ENCODE peak calls at places on chromosome 1, in eight cellular contexts. K, A, F, U, G, R, Q and Y are unnamed samples.

GRCh38 chr1:226637147-226637935 is 88.8 kb downstream of the STUM start:
- DNase-seq in Q (no peak), A (peak; percentile 77), G (no peak), R (no peak), U (no peak), F (no peak), K (peak; percentile 65), Y (no peak)

GRCh38 chr1:103986792-103987191 is 237.1 kb downstream of the AMY1C start:
- DNase-seq in A (no peak), K (no peak), R (no peak), U (no peak), Q (no peak), F (no peak), G (no peak), Y (no peak)

GRCh38 chr1:76799700-76800099 is 67.6 kb upstream of the ST6GALNAC5 start:
- DNase-seq in A (no peak), K (no peak), R (no peak), Q (no peak), F (no peak), U (no peak), G (no peak), Y (no peak)

GRCh38 chr1:30749691-30750583 is 7.6 kb downstream of the LAPTM5 start:
- DNase-seq in R (no peak), G (no peak), K (no peak), U (no peak), A (no peak), F (no peak), Q (peak; percentile 29), Y (no peak)

GRCh38 chr1:235366286-235366685 is 941 bp upstream of the TBCE start:
- DNase-seq in R (no peak), K (no peak), A (no peak), U (no peak), Q (no peak), F (no peak), G (no peak), Y (no peak)

GRCh38 chr1:45243476-45244343 is 37.3 kb upstream of the ZSWIM5 start:
- DNase-seq in K (no peak), A (no peak), R (no peak), Q (no peak), G (no peak), F (no peak), U (no peak), Y (no peak)

GRCh38 chr1:200336111-200336845 is 73.6 kb downstream of the ZNF281 start:
- DNase-seq in K (no peak), U (no peak), G (no peak), R (no peak), A (no peak), Q (no peak), F (no peak), Y (peak; percentile 70)

GRCh38 chr1:157369808-157370521 is 182.3 kb downstream of the FCRL5 start:
- DNase-seq in R (no peak), F (peak; percentile 71), G (peak; percentile 45), Q (peak; percentile 74), K (peak; percentile 77), U (peak; percentile 66), A (no peak), Y (peak; percentile 49)

GRCh38 chr1:44803312-44804095 is 3.3 kb downstream of the PLK3 start:
- DNase-seq in F (no peak), R (peak; percentile 45), Q (no peak), G (no peak), K (no peak), U (no peak), A (peak; percentile 39), Y (no peak)

GRCh38 chr1:89552481-89553194 is 28.0 kb downstream of the LRRC8B start:
- DNase-seq in U (no peak), K (no peak), R (no peak), F (no peak), G (no peak), A (no peak), Q (peak; percentile 60), Y (no peak)

GRCh38 chr1:29703596-29703995 is 467.3 kb downstream of the PTPRU start:
- DNase-seq in Q (peak; percentile 24), A (no peak), R (no peak), G (no peak), K (peak; percentile 8), F (peak; percentile 68), U (peak; percentile 49), Y (peak; percentile 65)

GRCh38 chr1:244302889-244303609 is 148.7 kb downstream of the ADSS2 start:
- DNase-seq in Q (peak; percentile 43), K (no peak), R (peak; percentile 70), F (no peak), U (no peak), A (peak; percentile 68), G (no peak), Y (peak; percentile 83)

GRCh38 chr1:167861664-167862381 is 52.1 kb downstream of the ADCY10 start:
- DNase-seq in F (no peak), U (no peak), Q (no peak), K (no peak), R (no peak), A (no peak), G (no peak), Y (no peak)

GRCh38 chr1:168520052-168520751 is 23.6 kb downstream of the XCL2 start:
- DNase-seq in G (no peak), U (peak; percentile 35), A (no peak), Q (peak; percentile 40), F (peak; percentile 40), K (no peak), R (no peak), Y (no peak)

GRCh38 chr1:205569411-205570172 is 62.2 kb downstream of the ELK4 start:
- DNase-seq in R (no peak), K (no peak), U (peak; percentile 23), G (no peak), A (no peak), Q (no peak), F (no peak), Y (no peak)
- H3K27ac ChIP-seq in R (peak overlapping the region; percentile 53), K (no peak overlapping the region), U (no peak overlapping the region), G (no peak overlapping the region), A (no peak overlapping the region), Q (no peak overlapping the region), F (no peak overlapping the region), Y (no peak overlapping the region)

DNA sequence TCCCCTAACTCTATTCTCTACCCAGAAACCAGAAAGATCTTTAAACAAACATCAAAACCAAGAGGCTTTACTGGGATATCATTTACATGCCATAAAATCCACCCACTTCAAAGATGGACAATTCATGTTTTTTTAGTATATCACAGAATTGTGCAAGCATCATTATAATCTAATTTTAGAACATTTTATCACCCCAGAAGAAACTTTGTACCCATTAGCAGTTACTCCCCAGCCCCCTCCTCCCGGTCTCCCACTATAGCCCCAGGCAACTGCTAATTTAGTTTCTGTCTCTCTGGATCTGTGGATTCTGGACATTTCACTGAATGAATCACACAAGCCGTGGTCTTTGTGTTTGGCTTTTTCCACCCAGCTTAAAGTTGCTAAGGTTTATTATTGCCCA is 4.8 kb upstream of the SELENON start:
- DNase-seq in G (no peak), Q (no peak), R (no peak), A (no peak), F (no peak), U (no peak), K (no peak), Y (no peak)
- H3K27ac ChIP-seq in G (no peak overlapping the region), Q (no peak overlapping the region), R (no peak overlapping the region), A (no peak overlapping the region), F (no peak overlapping the region), U (no peak overlapping the region), K (no peak overlapping the region), Y (no peak overlapping the region)

GRCh38 chr1:21175324-21175669 is 1.4 kb downstream of the EIF4G3 start:
- DNase-seq in F (no peak), G (no peak), Q (peak; percentile 69), A (no peak), K (peak; percentile 41), R (peak; percentile 79), U (no peak), Y (no peak)
- H3K27ac ChIP-seq in F (no peak overlapping the region), G (no peak overlapping the region), Q (peak overlapping the region; percentile 90), A (peak overlapping the region; percentile 14), K (peak overlapping the region; percentile 97), R (peak overlapping the region; percentile 93), U (peak overlapping the region; percentile 84), Y (peak overlapping the region; percentile 93)

DNA sequence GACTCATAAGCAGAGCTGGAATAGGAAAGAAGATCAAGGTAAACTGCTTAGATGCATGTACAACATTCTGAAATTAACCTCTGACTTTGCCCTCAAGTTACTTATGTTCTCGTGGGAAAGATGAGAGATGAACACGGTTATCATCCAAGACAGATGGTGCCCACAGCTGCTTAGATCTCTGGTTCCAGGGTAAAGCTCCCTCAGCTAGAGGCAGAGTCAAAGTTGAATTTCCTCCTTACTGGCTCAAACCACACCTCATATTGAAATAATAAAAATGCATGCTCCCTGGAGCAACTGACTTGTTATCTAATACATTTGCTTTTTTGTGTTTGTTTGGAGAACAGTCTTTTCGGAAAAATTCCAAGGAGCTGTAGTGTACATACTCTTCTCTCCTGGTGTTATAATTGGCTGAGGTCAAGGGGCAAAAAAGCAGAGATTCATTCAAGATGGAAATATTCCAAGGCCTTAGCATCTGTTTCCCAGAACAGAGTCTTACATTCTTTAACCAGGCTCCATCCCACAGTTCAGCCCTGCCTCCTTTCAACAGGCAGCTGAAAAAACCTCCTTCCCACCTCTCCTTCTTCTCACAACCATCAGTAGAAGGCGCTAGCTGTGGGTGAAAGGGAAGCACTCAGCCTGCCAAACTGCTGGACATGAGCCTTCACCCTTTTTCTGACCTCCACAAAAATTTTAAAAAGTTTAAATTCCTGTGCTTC is 43.6 kb upstream of the FMO2 start:
- DNase-seq in A (no peak), R (no peak), K (peak; percentile 71), F (peak; percentile 36), U (no peak), G (no peak), Q (no peak), Y (no peak)
- H3K27ac ChIP-seq in A (peak overlapping the region; percentile 36), R (peak overlapping the region; percentile 81), K (peak overlapping the region; percentile 88), F (no peak overlapping the region), U (no peak overlapping the region), G (no peak overlapping the region), Q (no peak overlapping the region), Y (no peak overlapping the region)

GRCh38 chr1:15788624-15789301 is 18.7 kb downstream of the UQCRHL start:
- DNase-seq in F (no peak), U (no peak), R (no peak), K (no peak), A (no peak), G (no peak), Q (peak; percentile 62), Y (no peak)
- H3K27ac ChIP-seq in F (no peak overlapping the region), U (no peak overlapping the region), R (peak overlapping the region; percentile 1), K (no peak overlapping the region), A (no peak overlapping the region), G (no peak overlapping the region), Q (peak overlapping the region; percentile 2), Y (peak overlapping the region; percentile 84)

GRCh38 chr1:110243146-110243545 is 33.0 kb downstream of the KCNC4 start:
- DNase-seq in G (no peak), U (no peak), A (no peak), R (no peak), K (no peak), Q (no peak), F (no peak), Y (no peak)
- H3K27ac ChIP-seq in G (no peak overlapping the region), U (no peak overlapping the region), A (no peak overlapping the region), R (no peak overlapping the region), K (no peak overlapping the region), Q (no peak overlapping the region), F (no peak overlapping the region), Y (no peak overlapping the region)

DNA sequence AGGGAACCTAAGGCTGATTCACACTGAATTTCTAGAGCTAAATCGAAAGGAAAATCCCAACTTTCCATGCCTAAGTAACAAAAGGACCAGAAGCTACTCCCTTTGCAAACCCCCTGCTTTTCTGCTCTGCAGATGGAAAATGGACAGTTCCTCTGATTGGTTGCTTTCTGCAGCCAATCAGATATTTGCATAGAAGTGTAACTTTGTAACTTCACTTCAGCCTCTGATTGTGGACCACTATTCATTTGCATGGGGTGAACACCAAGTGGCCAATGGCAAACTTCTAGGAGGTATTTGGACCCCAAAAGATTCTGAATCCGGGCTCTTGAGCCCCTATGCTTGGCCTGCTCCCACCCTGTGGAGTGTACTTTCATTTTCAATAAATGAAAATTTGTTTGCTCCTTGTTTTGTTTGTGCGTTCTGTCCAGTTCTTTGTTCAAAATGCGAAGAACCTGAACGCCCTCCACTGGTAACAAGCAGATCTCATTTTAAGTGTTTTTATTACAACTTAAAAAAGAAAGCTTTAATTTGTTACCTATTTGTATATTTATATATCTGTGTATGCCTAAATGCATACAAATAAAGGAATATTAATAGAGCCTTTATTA is 6.4 kb upstream of the GSTM4 start:
- DNase-seq in A (peak; percentile 34), R (no peak), K (no peak), U (no peak), Q (no peak), G (no peak), F (no peak), Y (no peak)
- H3K27ac ChIP-seq in A (no peak overlapping the region), R (no peak overlapping the region), K (peak overlapping the region; percentile 49), U (no peak overlapping the region), Q (no peak overlapping the region), G (no peak overlapping the region), F (no peak overlapping the region), Y (peak overlapping the region; percentile 63)